ENCODE peak calls at places on chromosomes 16 and 17, in six cellular contexts. O is PC-3, W is hepatocyte, L is HCT116, X is PC-9, F is OCI-LY7. U is an unnamed sample. For H3K9me2, the result is how much of the 10 kb centered on the place peaks cover.

GRCh38 chr16:193441-193840 is 13.2 kb downstream of the HBQ1 start:
- DNase-seq in O (no peak), W (no peak), L (no peak), X (no peak), F (no peak), U (no peak)

GRCh38 chr17:43673516-43674323 is 12.0 kb upstream of the MEOX1 start:
- DNase-seq in O (peak), W (peak), L (peak), X (peak), F (peak), U (peak)

GRCh38 chr17:68541816-68542215 is 29.6 kb downstream of the PRKAR1A start:
- DNase-seq in O (no peak), W (no peak), L (no peak), X (no peak), F (no peak), U (no peak)

GRCh38 chr16:1745900-1746692 is 25.2 kb downstream of the NME3 start:
- DNase-seq in O (peak), W (no peak), L (no peak), X (peak), F (no peak), U (no peak)

GRCh38 chr16:79599256-79599836 is 1.2 kb downstream of the MAF start:
- DNase-seq in O (no peak), W (peak), L (no peak), X (no peak), F (no peak), U (no peak)

GRCh38 chr17:9902116-9902515 is 3.0 kb downstream of the RCVRN start:
- DNase-seq in O (no peak), W (no peak), L (no peak), X (no peak), F (no peak), U (no peak)

GRCh38 chr16:28219283-28219682 is 7.5 kb upstream of the XPO6 start:
- DNase-seq in O (no peak), W (peak), L (no peak), X (no peak), F (no peak), U (no peak)

GRCh38 chr17:50027639-50028206 is 28.2 kb upstream of the ITGA3 start:
- DNase-seq in O (peak), W (peak), L (peak), X (peak), F (no peak), U (no peak)

GRCh38 chr17:2054740-2055493 is at the start of gene HIC1:
- DNase-seq in O (peak), W (peak), L (no peak), X (no peak), F (peak), U (peak)

GRCh38 chr17:77376795-77377751 is 236.3 kb downstream of the SEC14L1 start:
- DNase-seq in O (no peak), W (peak), L (no peak), X (no peak), F (no peak), U (no peak)

GRCh38 chr16:2692948-2693651 is 10.8 kb downstream of the KCTD5 start:
- DNase-seq in O (no peak), W (no peak), L (no peak), X (no peak), F (no peak), U (no peak)

GRCh38 chr17:82888583-82889495 is 49.0 kb upstream of the ZNF750 start:
- DNase-seq in O (no peak), W (no peak), L (no peak), X (peak), F (no peak), U (no peak)

GRCh38 chr17:42334667-42335066 is 46.4 kb downstream of the STAT5A start:
- DNase-seq in O (no peak), W (no peak), L (no peak), X (no peak), F (no peak), U (no peak)

GRCh38 chr17:10149573-10150399 is 48.6 kb downstream of the GAS7 start:
- DNase-seq in O (peak), W (no peak), L (peak), X (peak), F (no peak), U (no peak)

GRCh38 chr17:50064253-50064991 is 8.5 kb downstream of the ITGA3 start:
- DNase-seq in O (peak), W (peak), L (peak), X (peak), F (no peak), U (no peak)

GRCh38 chr16:62240722-62241121 is 204.5 kb upstream of the CDH8 start:
- DNase-seq in O (no peak), W (no peak), L (no peak), X (no peak), F (no peak), U (no peak)

GRCh38 chr17:68398731-68399637 is 58.3 kb downstream of the WIPI1 start:
- DNase-seq in O (peak), W (peak), L (peak), X (peak), F (peak), U (peak)

GRCh38 chr17:33404070-33404770 is 111.1 kb upstream of the ASIC2 start:
- DNase-seq in O (no peak), W (no peak), L (no peak), X (no peak), F (no peak), U (no peak)

GRCh38 chr17:7404737-7405412 is 978 bp upstream of the TMEM256 start:
- DNase-seq in O (no peak), W (no peak), L (no peak), X (no peak), F (no peak), U (no peak)

GRCh38 chr17:7477392-7478275 is 1.8 kb downstream of the ZBTB4 start:
- DNase-seq in O (peak), W (peak), L (no peak), X (no peak), F (no peak), U (no peak)

GRCh38 chr16:21075252-21075651 is 75.4 kb downstream of the DNAH3 start:
- DNase-seq in O (no peak), W (no peak), L (no peak), X (no peak), F (no peak), U (no peak)

GRCh38 chr17:19248923-19249574 is 11.9 kb downstream of the EPN2 start:
- DNase-seq in O (peak), W (peak), L (no peak), X (peak), F (no peak), U (no peak)

GRCh38 chr17:77645441-77646430 is 312.8 kb upstream of the TNRC6C start:
- DNase-seq in O (peak), W (no peak), L (no peak), X (no peak), F (no peak), U (no peak)

GRCh38 chr17:60151355-60151754 is 1.6 kb downstream of the CA4 start:
- DNase-seq in O (no peak), W (no peak), L (no peak), X (no peak), F (peak), U (peak)

GRCh38 chr16:1839554-1839953 is 12.5 kb downstream of the FAHD1 start:
- DNase-seq in O (no peak), W (no peak), L (no peak), X (no peak), F (no peak), U (no peak)

GRCh38 chr17:74130276-74130675 is 73.2 kb upstream of the RPL38 start:
- DNase-seq in O (no peak), W (no peak), L (no peak), X (no peak), F (no peak), U (no peak)

GRCh38 chr17:10357768-10358167 is 15.0 kb downstream of the MYH13 start:
- DNase-seq in O (peak), W (peak), L (no peak), X (no peak), F (peak), U (peak)

GRCh38 chr17:80649672-80650338 is 105.2 kb downstream of the RPTOR start:
- DNase-seq in O (peak), W (peak), L (peak), X (no peak), F (peak), U (no peak)

GRCh38 chr17:69733171-69734014 is 318.9 kb downstream of the MAP2K6 start:
- DNase-seq in O (peak), W (peak), L (no peak), X (peak), F (peak), U (peak)

GRCh38 chr17:41082565-41083136 is 1.3 kb upstream of the KRTAP4-7 start:
- DNase-seq in O (peak), W (no peak), L (no peak), X (peak), F (no peak), U (no peak)

DNA sequence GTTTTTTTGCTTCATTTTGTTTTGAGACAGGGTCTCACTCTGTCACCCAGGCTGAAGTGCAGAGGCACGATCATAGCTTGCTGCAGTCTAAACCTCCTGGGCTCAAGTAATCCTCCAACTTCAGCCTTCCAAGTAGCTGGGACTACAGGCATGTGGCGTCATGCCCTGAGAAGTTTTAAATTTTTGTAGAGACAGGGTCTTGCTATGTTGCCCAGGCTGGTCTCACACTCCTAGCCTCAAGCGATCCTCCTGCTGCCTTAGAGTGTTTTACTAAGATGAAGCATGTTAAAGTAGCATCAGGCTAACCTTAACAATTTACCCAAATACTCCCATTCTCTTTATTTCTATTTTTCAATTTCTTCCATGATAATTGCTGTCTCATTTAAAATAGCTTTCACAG is 49.2 kb upstream of the CACNG3 start:
- DNase-seq in O (no peak), W (no peak), L (no peak), X (no peak), F (no peak), U (no peak)
- H3K9me2 ChIP-seq in O (under half), W (under half), L (under half), X (under half), F (under half), U (under half)

DNA sequence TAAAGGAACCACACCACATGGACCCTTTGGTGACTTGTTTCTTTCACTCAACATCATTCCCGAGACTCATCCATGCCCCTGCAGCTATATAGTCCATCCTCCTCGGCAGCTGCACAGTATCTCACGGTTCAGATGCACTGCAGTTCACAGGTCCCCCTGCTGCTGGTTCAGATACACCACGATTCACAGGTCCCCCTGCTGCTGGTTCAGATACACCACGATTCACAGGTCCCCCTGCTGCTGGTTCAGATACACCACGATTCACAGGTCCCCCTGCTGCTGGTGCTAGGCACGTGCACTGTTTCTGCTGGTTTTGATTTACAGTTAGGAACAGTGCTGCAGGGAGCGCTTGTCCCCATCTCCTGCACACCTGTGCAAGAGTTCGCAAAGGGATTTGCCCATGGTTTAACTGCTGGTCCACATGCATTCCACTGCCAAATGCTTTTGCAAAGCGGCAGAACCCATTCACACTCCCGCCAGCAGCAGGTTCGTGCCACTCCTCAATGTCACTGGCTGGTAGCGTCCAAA is 3.8 kb downstream of the HSDL1 start:
- DNase-seq in O (no peak), W (no peak), L (peak), X (no peak), F (peak), U (no peak)
- TF ChIP-seq CTCF in O (peak), W (no peak), L (peak), X (peak), F (peak), U (no peak)

GRCh38 chr16:68345958-68346635 is 35.3 kb downstream of the PRMT7 start:
- DNase-seq in O (no peak), W (no peak), L (no peak), X (no peak), F (no peak), U (no peak)

GRCh38 chr16:68347605-68348004 is 36.8 kb downstream of the PRMT7 start:
- DNase-seq in O (no peak), W (no peak), L (no peak), X (no peak), F (no peak), U (no peak)

GRCh38 chr16:68348645-68349445 is 38.0 kb downstream of the PRMT7 start:
- DNase-seq in O (no peak), W (no peak), L (no peak), X (no peak), F (no peak), U (no peak)

GRCh38 chr16:68345351-68345810 is 34.6 kb downstream of the PRMT7 start:
- DNase-seq in O (no peak), W (no peak), L (no peak), X (no peak), F (no peak), U (no peak)

GRCh38 chr16:68346892-68347480 is 36.2 kb downstream of the PRMT7 start:
- DNase-seq in O (no peak), W (no peak), L (no peak), X (no peak), F (no peak), U (no peak)
- H3K9me2 ChIP-seq in O (under half), W (under half), L (under half), X (under half), F (under half), U (under half)

GRCh38 chr17:48051706-48052486 is 3.7 kb downstream of the NFE2L1 start:
- DNase-seq in O (no peak), W (peak), L (no peak), X (peak), F (no peak), U (no peak)
- TF ChIP-seq CTCF in O (no peak), W (no peak), L (no peak), X (no peak), F (no peak), U (no peak)

DNA sequence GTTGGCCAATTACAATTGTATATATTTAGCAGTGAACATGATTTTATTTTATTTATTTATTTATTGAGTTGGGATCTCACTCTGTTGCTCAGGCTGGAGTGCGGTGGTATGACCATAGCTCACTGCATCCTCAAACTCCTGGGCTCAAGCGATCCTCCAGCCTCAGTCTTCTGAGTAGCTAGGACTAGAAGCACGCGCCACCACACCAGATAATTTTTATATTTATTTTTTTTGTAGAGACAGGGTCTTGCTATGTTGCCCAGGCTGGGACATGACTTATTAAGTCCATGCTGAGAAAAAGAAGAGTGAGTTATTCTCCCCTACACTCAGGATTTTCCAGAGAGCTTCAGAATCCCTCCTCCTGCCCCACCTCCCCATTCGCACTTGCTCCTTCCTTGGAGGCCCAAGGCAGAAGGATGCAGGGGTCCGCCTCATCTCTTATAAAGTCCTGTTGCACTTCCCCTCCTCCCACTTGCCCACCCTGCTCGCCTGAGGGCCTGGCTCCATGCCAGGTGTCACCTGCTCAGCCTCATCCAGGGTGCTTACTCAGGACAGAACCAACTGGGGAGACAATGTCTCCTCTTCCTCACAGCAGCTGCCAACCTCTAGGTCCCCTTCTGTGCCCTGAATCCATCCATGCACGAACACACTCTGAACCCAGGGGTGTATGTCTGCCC is 16.1 kb upstream of the SP2 start:
- DNase-seq in O (no peak), W (no peak), L (no peak), X (no peak), F (no peak), U (no peak)
- H3K9me2 ChIP-seq in O (under half), W (under half), L (under half), X (under half), F (under half), U (under half)

DNA sequence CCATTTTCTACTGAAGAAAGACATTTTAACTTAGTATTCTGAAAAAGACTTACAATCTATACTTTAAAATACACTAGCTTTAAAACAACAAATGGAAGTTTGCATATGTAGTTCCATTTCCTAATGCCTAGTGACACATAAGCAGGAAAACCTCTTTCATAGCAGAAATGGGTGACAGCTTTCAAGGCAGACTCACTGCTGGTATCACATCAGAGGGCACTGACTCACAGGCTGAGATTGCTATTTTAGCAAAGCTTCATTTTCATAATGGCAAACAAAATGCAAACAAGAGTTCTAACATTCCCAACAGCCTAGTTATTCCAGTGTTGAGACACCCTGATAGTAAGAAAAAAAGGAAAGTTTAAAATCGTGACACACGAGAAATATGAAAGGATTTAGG is 19.0 kb downstream of the GSPT1 start:
- DNase-seq in O (peak), W (no peak), L (no peak), X (peak), F (no peak), U (no peak)
- TF ChIP-seq CTCF in O (no peak), W (no peak), L (no peak), X (no peak), F (no peak), U (no peak)

GRCh38 chr16:50539053-50539615 is 9.1 kb upstream of the NKD1 start:
- DNase-seq in O (no peak), W (no peak), L (no peak), X (no peak), F (no peak), U (no peak)

GRCh38 chr16:50539822-50540710 is 8.1 kb upstream of the NKD1 start:
- DNase-seq in O (no peak), W (no peak), L (no peak), X (no peak), F (no peak), U (no peak)

GRCh38 chr16:50538411-50539052 is 9.7 kb upstream of the NKD1 start:
- DNase-seq in O (peak), W (no peak), L (no peak), X (peak), F (no peak), U (no peak)

GRCh38 chr16:50542703-50543102 is 5.5 kb upstream of the NKD1 start:
- DNase-seq in O (no peak), W (no peak), L (no peak), X (no peak), F (no peak), U (no peak)

DNA sequence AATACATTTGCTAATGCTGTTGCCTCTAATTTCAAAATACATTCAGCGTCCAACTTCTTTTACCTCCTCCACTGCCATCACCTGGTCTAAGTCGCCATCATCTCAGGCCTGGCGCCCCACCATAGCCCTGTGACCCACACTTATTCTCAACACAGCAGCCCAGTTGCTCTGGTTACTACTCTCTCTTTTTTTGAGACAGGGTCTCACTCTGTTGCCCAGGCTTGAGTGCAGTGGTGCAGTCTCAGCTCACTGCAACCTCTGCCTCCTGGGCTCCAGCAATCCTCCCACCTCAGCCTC is 7.5 kb upstream of the NKD1 start:
- DNase-seq in O (no peak), W (no peak), L (no peak), X (no peak), F (no peak), U (no peak)
- H3K9me2 ChIP-seq in O (under half), W (under half), L (under half), X (under half), F (under half), U (under half)

DNA sequence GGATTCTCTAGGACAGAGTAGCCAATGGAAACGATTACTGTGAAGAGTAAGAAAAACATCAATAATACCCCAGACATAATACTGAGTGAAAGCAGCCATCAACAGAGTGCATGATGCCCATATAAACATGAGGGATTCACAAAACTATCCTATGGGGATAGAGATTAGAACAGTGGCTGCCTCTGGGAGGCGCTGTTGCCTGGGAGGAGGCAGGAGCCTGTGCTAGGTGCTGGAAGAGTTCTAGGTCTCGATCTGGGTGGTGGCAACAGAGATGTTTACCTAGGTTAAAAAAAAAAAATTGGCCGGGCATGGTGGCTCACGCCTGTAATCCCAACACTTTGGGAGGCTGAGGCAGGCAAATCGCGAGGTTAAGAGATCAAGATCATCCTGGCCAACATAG is 7.9 kb downstream of the FA2H start:
- DNase-seq in O (no peak), W (no peak), L (no peak), X (no peak), F (no peak), U (no peak)
- TF ChIP-seq CTCF in O (peak), W (no peak), L (peak), X (no peak), F (peak), U (no peak)

U was measured in MM.1S.